ENCODE peak calls at places on chromosomes 7 and 10, in four cellular contexts. O is MM.1S, K is HCT116, A is AG04450. C is an unnamed sample.

GRCh38 chr7:67022501-67022900 is 25.9 kb downstream of the TYW1 start:
- DNase-seq in O (no peak), A (no peak), K (no peak), C (no peak)

GRCh38 chr10:48555310-48556042 is 49.4 kb downstream of the ARHGAP22 start:
- DNase-seq in K (no peak), A (no peak), O (no peak), C (no peak)

GRCh38 chr7:22675917-22676343 is 51.1 kb upstream of the IL6 start:
- DNase-seq in K (no peak), O (no peak), A (peak), C (no peak)

GRCh38 chr7:101486764-101487458 is 124.2 kb downstream of the COL26A1 start:
- DNase-seq in A (no peak), O (no peak), K (no peak), C (no peak)

GRCh38 chr7:30379131-30379530 is 94.7 kb downstream of the ZNRF2 start:
- DNase-seq in A (no peak), O (no peak), K (no peak), C (no peak)

GRCh38 chr7:90824386-90825307 is 228.5 kb downstream of the CDK14 start:
- DNase-seq in A (peak), O (no peak), K (no peak), C (no peak)

GRCh38 chr7:774161-775109 is 47.4 kb upstream of the PRKAR1B start:
- DNase-seq in A (no peak), O (no peak), K (peak), C (peak)

GRCh38 chr7:47653550-47654351 is 71.8 kb upstream of the TNS3 start:
- DNase-seq in K (no peak), A (no peak), O (no peak), C (no peak)

GRCh38 chr10:89556590-89556989 is 21.2 kb upstream of the SLC16A12 start:
- DNase-seq in O (no peak), K (no peak), A (no peak), C (no peak)

GRCh38 chr10:119677904-119678755 is 26.9 kb downstream of the BAG3 start:
- DNase-seq in K (no peak), A (no peak), O (no peak), C (no peak)

GRCh38 chr10:33071857-33072256 is 113.8 kb upstream of the ITGB1 start:
- DNase-seq in K (no peak), O (no peak), A (no peak), C (no peak)

GRCh38 chr7:104327963-104328307 is 468 bp upstream of the LHFPL3 start:
- DNase-seq in A (no peak), K (no peak), O (no peak), C (no peak)

GRCh38 chr7:269721-270120 is 20.2 kb upstream of the FOXL3 start:
- DNase-seq in A (no peak), O (no peak), K (no peak), C (no peak)

GRCh38 chr7:73718438-73718881 is 1.0 kb downstream of the STX1A start:
- DNase-seq in O (no peak), K (no peak), A (no peak), C (no peak)

GRCh38 chr10:88791924-88792323 is 10.6 kb upstream of the LIPM start:
- DNase-seq in O (peak), A (no peak), K (peak), C (no peak)

GRCh38 chr7:78326870-78327269 is 528.3 kb downstream of the PHTF2 start:
- DNase-seq in A (no peak), K (no peak), O (no peak), C (no peak)

GRCh38 chr7:3943779-3944520 is 642.9 kb downstream of the SDK1 start:
- DNase-seq in A (no peak), O (no peak), K (no peak), C (no peak)

GRCh38 chr10:18005781-18006456 is 54.2 kb downstream of the SLC39A12 start:
- DNase-seq in A (peak), K (no peak), O (no peak), C (no peak)

DNA sequence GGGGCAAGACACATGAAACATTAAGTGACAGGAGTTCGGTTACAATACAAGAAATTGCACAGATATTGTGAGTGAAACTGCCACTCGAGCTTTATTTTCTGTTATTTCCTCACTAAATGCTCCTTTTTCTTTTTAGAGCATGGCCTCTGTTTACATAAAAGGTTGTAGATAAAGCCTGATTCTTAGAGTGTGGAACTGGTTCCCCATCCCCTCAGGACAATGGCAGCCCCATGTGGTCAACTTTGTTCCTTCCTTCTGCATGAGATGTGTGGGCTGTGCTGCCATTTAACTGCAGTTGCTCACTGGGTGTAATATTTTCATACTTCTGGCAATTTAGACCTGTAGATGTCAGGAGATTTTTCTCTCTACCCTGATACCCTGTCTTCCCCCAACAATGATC is 70.2 kb downstream of the LRGUK start:
- DNase-seq in O (no peak), K (no peak), A (no peak), C (no peak)
- TF ChIP-seq CTCF in O (no peak), K (no peak), A (no peak), C (no peak)

GRCh38 chr7:93461350-93461749 is 113.2 kb downstream of the CALCR start:
- DNase-seq in O (no peak), K (no peak), A (no peak), C (no peak)
- TF ChIP-seq CTCF in O (peak), K (no peak), A (no peak), C (no peak)

GRCh38 chr7:142787034-142787768 is 16.4 kb downstream of the PRSS2 start:
- DNase-seq in A (no peak), K (no peak), O (no peak), C (no peak)

GRCh38 chr7:142787783-142788182 is 17.0 kb downstream of the PRSS2 start:
- DNase-seq in K (no peak), O (no peak), A (no peak), C (no peak)

GRCh38 chr7:142784096-142784495 is 13.3 kb downstream of the PRSS2 start:
- DNase-seq in O (peak), K (no peak), A (no peak), C (no peak)

GRCh38 chr7:142785841-142786250 is 15.1 kb downstream of the PRSS2 start:
- DNase-seq in A (no peak), K (no peak), O (no peak), C (no peak)

DNA sequence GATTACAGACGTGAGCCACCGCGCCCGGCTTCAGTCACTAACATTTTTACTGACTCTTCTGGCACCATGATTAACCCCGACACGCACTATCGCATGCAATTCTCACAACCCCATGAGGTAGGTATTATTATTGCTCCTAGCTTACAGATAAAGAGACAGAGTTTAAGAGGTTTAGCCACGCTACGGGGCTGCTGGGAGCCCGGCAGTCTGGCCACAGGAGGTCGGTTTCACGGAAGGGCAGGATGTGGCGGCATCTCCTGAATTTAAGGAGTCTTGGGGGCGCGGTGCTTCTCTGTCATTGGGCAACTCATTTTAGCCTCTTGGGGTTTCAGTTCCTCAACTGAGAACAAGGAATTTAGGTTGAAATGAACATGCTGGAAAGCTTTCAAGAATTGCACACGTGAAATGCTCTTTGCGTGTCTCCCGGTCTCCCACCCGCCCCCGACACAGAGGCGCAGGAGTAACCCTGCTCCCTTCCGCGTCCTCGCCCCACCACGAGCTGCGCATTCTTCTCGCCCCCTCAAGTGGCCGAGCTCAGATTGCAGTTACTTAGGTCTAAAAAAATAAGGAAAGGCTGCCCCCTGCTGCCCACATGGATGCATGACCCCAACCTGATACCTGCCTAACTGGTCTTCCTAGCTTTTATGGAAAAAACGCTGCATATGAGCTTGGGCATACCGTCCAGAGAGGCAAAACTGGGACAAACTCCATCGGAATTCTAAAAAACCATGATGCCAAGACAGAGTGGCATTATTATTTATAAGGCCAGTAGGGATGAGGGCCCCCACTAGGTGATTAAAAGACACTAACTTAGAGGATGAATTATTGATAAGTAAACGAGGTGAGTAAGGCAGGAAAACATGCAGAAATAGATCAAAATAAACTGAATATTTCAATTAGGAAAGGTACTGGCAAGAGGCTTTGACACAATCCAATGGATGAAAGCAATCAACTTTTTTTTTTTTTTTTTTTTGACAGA is 12.4 kb downstream of the PRSS2 start:
- DNase-seq in O (peak), K (peak), A (peak), C (peak)
- TF ChIP-seq CTCF in O (peak), K (peak), A (peak), C (peak)

GRCh38 chr7:96224682-96225081 is 97.2 kb downstream of the SLC25A13 start:
- DNase-seq in K (no peak), O (no peak), A (no peak), C (peak)
- TF ChIP-seq CTCF in K (peak), O (no peak), A (peak), C (no peak)

DNA sequence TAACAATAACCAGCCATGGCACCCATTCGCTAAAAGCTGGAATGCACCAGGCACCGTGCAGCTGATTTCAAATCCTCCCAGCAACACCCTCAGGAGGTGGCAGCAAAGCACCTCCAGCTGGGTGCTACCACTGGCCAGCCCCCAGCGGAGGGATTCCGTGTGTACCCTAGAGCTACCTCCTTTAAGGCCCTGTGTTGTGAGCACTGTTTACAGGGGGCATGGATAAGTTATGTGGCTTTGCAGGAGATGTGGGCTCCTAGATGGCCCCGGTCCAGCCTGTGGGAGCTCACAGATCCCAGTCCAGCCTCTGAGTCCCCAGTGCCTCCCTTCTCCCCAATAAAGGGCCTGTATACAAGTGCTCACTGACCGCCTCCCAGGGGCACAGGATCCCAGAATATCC is 27.1 kb downstream of the TNRC18 start:
- DNase-seq in O (peak), A (no peak), K (peak), C (peak)
- TF ChIP-seq CTCF in O (peak), A (no peak), K (no peak), C (peak)

GRCh38 chr10:46312953-46313352 is 26.2 kb downstream of the ANTXRL start:
- DNase-seq in A (no peak), K (no peak), O (no peak), C (no peak)
- TF ChIP-seq CTCF in A (no peak), K (no peak), O (no peak), C (no peak)

GRCh38 chr7:128869138-128869943 is 6.7 kb downstream of the ATP6V1F start:
- DNase-seq in O (peak), K (no peak), A (no peak), C (peak)
- TF ChIP-seq CTCF in O (peak), K (no peak), A (peak), C (no peak)

GRCh38 chr10:81182296-81182695 is 644.6 kb downstream of the SH2D4B start:
- DNase-seq in K (no peak), O (no peak), A (no peak), C (no peak)

GRCh38 chr10:81179324-81179723 is 641.6 kb downstream of the SH2D4B start:
- DNase-seq in A (no peak), O (no peak), K (no peak), C (no peak)

GRCh38 chr10:81177651-81178244 is 640.0 kb downstream of the SH2D4B start:
- DNase-seq in K (no peak), A (no peak), O (no peak), C (no peak)

DNA sequence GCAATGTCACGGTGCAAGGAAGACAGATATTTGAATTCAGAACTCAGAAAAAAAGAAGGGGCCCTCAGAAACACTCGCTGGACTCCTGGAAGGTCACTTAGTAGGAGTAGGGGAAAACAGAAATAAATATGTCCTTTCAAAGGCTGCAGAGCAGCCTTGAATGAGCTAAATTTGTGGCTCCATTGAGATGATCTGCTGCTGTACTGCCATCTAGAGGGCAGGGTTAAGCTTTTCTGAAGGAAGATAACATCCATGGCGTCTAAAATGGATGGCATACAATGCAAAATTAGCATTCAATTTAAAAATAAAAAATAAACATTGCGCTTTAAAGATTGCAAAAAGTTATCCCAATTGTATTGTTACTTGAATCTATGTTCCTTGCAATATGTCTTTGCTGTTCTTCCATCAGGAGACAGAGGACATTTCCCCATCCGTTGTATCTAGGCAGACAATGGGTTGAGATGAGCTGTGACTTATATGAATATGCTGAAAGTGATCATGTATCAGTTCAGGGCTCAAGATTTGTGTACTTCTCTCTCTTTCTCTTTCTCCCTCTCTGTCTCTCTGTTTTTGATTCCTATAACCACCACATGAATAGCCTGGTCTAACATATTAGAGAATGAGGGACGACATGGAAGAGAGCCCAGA is 642.2 kb downstream of the SH2D4B start:
- DNase-seq in A (no peak), O (peak), K (no peak), C (peak)
- TF ChIP-seq CTCF in A (peak), O (peak), K (no peak), C (peak)

GRCh38 chr10:103847909-103848468 is 7.4 kb downstream of the SH3PXD2A start:
- DNase-seq in A (no peak), K (peak), O (no peak), C (no peak)
- TF ChIP-seq CTCF in A (peak), K (no peak), O (peak), C (no peak)

GRCh38 chr7:8724080-8724718 is 290.8 kb downstream of the NXPH1 start:
- DNase-seq in O (peak), K (no peak), A (no peak), C (peak)
- TF ChIP-seq CTCF in O (peak), K (peak), A (no peak), C (peak)

C was measured in GM13976.